ENCODE peak calls at places on chromosomes 4 and X, in nine cellular contexts. One of them, this sample, is unnamed.

GRCh38 chrX:63350551-63350950 is 581 bp downstream of the SPIN4 start:
- DNase-seq in trophoblast cell: peak; percentile 20
- DNase-seq in left lung: no peak
- DNase-seq in A549: peak; percentile 14
- DNase-seq in CD8-positive, alpha-beta T cell: no peak
- DNase-seq in MM.1S: peak; percentile 13
- DNase-seq in thoracic aorta: no peak
- DNase-seq in fibroblast of lung: peak; percentile 6
- DNase-seq in psoas muscle: no peak
- DNase-seq in this sample: no peak

GRCh38 chrX:104112326-104112951 is at the start of gene ZCCHC18:
- DNase-seq in fibroblast of lung: peak; percentile 50
- DNase-seq in CD8-positive, alpha-beta T cell: peak; percentile 29
- DNase-seq in trophoblast cell: no peak
- DNase-seq in psoas muscle: peak; percentile 53
- DNase-seq in thoracic aorta: no peak
- DNase-seq in left lung: peak; percentile 76
- DNase-seq in MM.1S: peak; percentile 68
- DNase-seq in A549: peak; percentile 43
- DNase-seq in this sample: no peak

GRCh38 chr4:71221510-71222466 is 117.0 kb upstream of the SLC4A4 start:
- DNase-seq in thoracic aorta: no peak
- DNase-seq in CD8-positive, alpha-beta T cell: no peak
- DNase-seq in left lung: no peak
- DNase-seq in trophoblast cell: peak; percentile 68
- DNase-seq in psoas muscle: no peak
- DNase-seq in A549: no peak
- DNase-seq in fibroblast of lung: no peak
- DNase-seq in MM.1S: no peak
- DNase-seq in this sample: no peak

GRCh38 chrX:19303216-19303880 is 40.4 kb upstream of the PDHA1 start:
- DNase-seq in MM.1S: no peak
- DNase-seq in psoas muscle: no peak
- DNase-seq in A549: peak; percentile 10
- DNase-seq in thoracic aorta: peak; percentile 51
- DNase-seq in trophoblast cell: peak; percentile 66
- DNase-seq in fibroblast of lung: peak; percentile 71
- DNase-seq in CD8-positive, alpha-beta T cell: no peak
- DNase-seq in left lung: no peak
- DNase-seq in this sample: peak; percentile 27

GRCh38 chr4:176839656-176840055 is 46.9 kb upstream of the VEGFC start:
- DNase-seq in left lung: no peak
- DNase-seq in psoas muscle: no peak
- DNase-seq in MM.1S: no peak
- DNase-seq in thoracic aorta: no peak
- DNase-seq in trophoblast cell: no peak
- DNase-seq in CD8-positive, alpha-beta T cell: no peak
- DNase-seq in A549: no peak
- DNase-seq in fibroblast of lung: no peak
- DNase-seq in this sample: no peak

GRCh38 chr4:15717126-15717525 is 14.3 kb downstream of the BST1 start:
- DNase-seq in trophoblast cell: peak; percentile 17
- DNase-seq in thoracic aorta: no peak
- DNase-seq in fibroblast of lung: no peak
- DNase-seq in A549: no peak
- DNase-seq in CD8-positive, alpha-beta T cell: no peak
- DNase-seq in psoas muscle: no peak
- DNase-seq in MM.1S: no peak
- DNase-seq in left lung: no peak
- DNase-seq in this sample: no peak

GRCh38 chr4:173494013-173494970 is 35.7 kb downstream of the HAND2 start:
- DNase-seq in trophoblast cell: peak; percentile 44
- DNase-seq in thoracic aorta: no peak
- DNase-seq in left lung: peak; percentile 65
- DNase-seq in CD8-positive, alpha-beta T cell: peak; percentile 54
- DNase-seq in fibroblast of lung: peak; percentile 78
- DNase-seq in MM.1S: peak; percentile 83
- DNase-seq in psoas muscle: no peak
- DNase-seq in A549: peak; percentile 69
- DNase-seq in this sample: peak; percentile 34

GRCh38 chrX:3939967-3940610 is 226.6 kb upstream of the PRKX start:
- DNase-seq in CD8-positive, alpha-beta T cell: no peak
- DNase-seq in thoracic aorta: no peak
- DNase-seq in fibroblast of lung: peak; percentile 4
- DNase-seq in left lung: no peak
- DNase-seq in psoas muscle: no peak
- DNase-seq in MM.1S: peak; percentile 14
- DNase-seq in trophoblast cell: peak; percentile 0
- DNase-seq in A549: no peak
- DNase-seq in this sample: no peak

GRCh38 chrX:39848900-39849299 is 248.9 kb downstream of the BCOR start:
- DNase-seq in psoas muscle: no peak
- DNase-seq in left lung: no peak
- DNase-seq in fibroblast of lung: peak; percentile 88
- DNase-seq in trophoblast cell: no peak
- DNase-seq in thoracic aorta: no peak
- DNase-seq in MM.1S: no peak
- DNase-seq in CD8-positive, alpha-beta T cell: no peak
- DNase-seq in A549: no peak
- DNase-seq in this sample: no peak

GRCh38 chr4:29852537-29852936 is 867.6 kb upstream of the PCDH7 start:
- DNase-seq in left lung: no peak
- DNase-seq in psoas muscle: no peak
- DNase-seq in MM.1S: no peak
- DNase-seq in thoracic aorta: no peak
- DNase-seq in A549: no peak
- DNase-seq in CD8-positive, alpha-beta T cell: no peak
- DNase-seq in fibroblast of lung: no peak
- DNase-seq in trophoblast cell: no peak
- DNase-seq in this sample: no peak

GRCh38 chr4:159504634-159505033 is 401.8 kb downstream of the RAPGEF2 start:
- DNase-seq in psoas muscle: no peak
- DNase-seq in trophoblast cell: no peak
- DNase-seq in left lung: no peak
- DNase-seq in thoracic aorta: no peak
- DNase-seq in A549: no peak
- DNase-seq in fibroblast of lung: no peak
- DNase-seq in CD8-positive, alpha-beta T cell: no peak
- DNase-seq in MM.1S: no peak
- DNase-seq in this sample: no peak

GRCh38 chr4:8524595-8525382 is 55.4 kb upstream of the GPR78 start:
- DNase-seq in left lung: no peak
- DNase-seq in thoracic aorta: no peak
- DNase-seq in MM.1S: no peak
- DNase-seq in trophoblast cell: peak; percentile 78
- DNase-seq in psoas muscle: peak; percentile 15
- DNase-seq in A549: no peak
- DNase-seq in fibroblast of lung: no peak
- DNase-seq in CD8-positive, alpha-beta T cell: no peak
- DNase-seq in this sample: no peak

GRCh38 chr4:172173206-172173605 is 360.0 kb downstream of the GALNTL6 start:
- DNase-seq in fibroblast of lung: no peak
- DNase-seq in A549: no peak
- DNase-seq in thoracic aorta: no peak
- DNase-seq in trophoblast cell: no peak
- DNase-seq in CD8-positive, alpha-beta T cell: no peak
- DNase-seq in MM.1S: no peak
- DNase-seq in psoas muscle: no peak
- DNase-seq in left lung: no peak
- DNase-seq in this sample: no peak

GRCh38 chrX:46574941-46575381 is 1.4 kb downstream of the CHST7 start:
- DNase-seq in A549: no peak
- DNase-seq in left lung: peak; percentile 85
- DNase-seq in fibroblast of lung: no peak
- DNase-seq in MM.1S: peak; percentile 62
- DNase-seq in trophoblast cell: peak; percentile 34
- DNase-seq in thoracic aorta: no peak
- DNase-seq in CD8-positive, alpha-beta T cell: peak; percentile 32
- DNase-seq in psoas muscle: no peak
- DNase-seq in this sample: no peak

GRCh38 chr4:116020141-116020722 is 906.8 kb upstream of the NDST4 start:
- DNase-seq in fibroblast of lung: no peak
- DNase-seq in left lung: no peak
- DNase-seq in psoas muscle: no peak
- DNase-seq in A549: no peak
- DNase-seq in thoracic aorta: no peak
- DNase-seq in MM.1S: no peak
- DNase-seq in CD8-positive, alpha-beta T cell: no peak
- DNase-seq in trophoblast cell: no peak
- DNase-seq in this sample: no peak

GRCh38 chr4:187124311-187124710 is 400.7 kb upstream of the FAT1 start:
- DNase-seq in trophoblast cell: no peak
- DNase-seq in CD8-positive, alpha-beta T cell: no peak
- DNase-seq in A549: no peak
- DNase-seq in MM.1S: no peak
- DNase-seq in psoas muscle: no peak
- DNase-seq in thoracic aorta: no peak
- DNase-seq in fibroblast of lung: no peak
- DNase-seq in left lung: no peak
- DNase-seq in this sample: no peak

GRCh38 chr4:142563682-142564291 is 282.3 kb downstream of the INPP4B start:
- DNase-seq in thoracic aorta: no peak
- DNase-seq in psoas muscle: no peak
- DNase-seq in MM.1S: no peak
- DNase-seq in fibroblast of lung: peak; percentile 15
- DNase-seq in CD8-positive, alpha-beta T cell: no peak
- DNase-seq in A549: no peak
- DNase-seq in trophoblast cell: peak; percentile 34
- DNase-seq in left lung: no peak
- DNase-seq in this sample: no peak

GRCh38 chr4:54333657-54334056 is 104.6 kb downstream of the PDGFRA start:
- DNase-seq in A549: no peak
- DNase-seq in MM.1S: no peak
- DNase-seq in fibroblast of lung: no peak
- DNase-seq in CD8-positive, alpha-beta T cell: no peak
- DNase-seq in thoracic aorta: no peak
- DNase-seq in left lung: no peak
- DNase-seq in psoas muscle: no peak
- DNase-seq in trophoblast cell: no peak
- DNase-seq in this sample: no peak

GRCh38 chrX:7147978-7148824 is at the start of gene PUDP:
- DNase-seq in thoracic aorta: peak; percentile 13
- DNase-seq in CD8-positive, alpha-beta T cell: peak; percentile 90
- DNase-seq in trophoblast cell: peak; percentile 83
- DNase-seq in left lung: peak; percentile 94
- DNase-seq in MM.1S: peak; percentile 87
- DNase-seq in fibroblast of lung: peak; percentile 77
- DNase-seq in A549: peak; percentile 73
- DNase-seq in psoas muscle: peak; percentile 96
- DNase-seq in this sample: peak; percentile 77
- H3K4me1 ChIP-seq in thoracic aorta: no peaks in the 10 kb centered on the region
- H3K4me1 ChIP-seq in CD8-positive, alpha-beta T cell: peaks cover 5% of the 10 kb centered on the region
- H3K4me1 ChIP-seq in trophoblast cell: peaks cover 3% of the 10 kb centered on the region
- H3K4me1 ChIP-seq in left lung: peaks cover 7% of the 10 kb centered on the region
- H3K4me1 ChIP-seq in MM.1S: peaks cover 3% of the 10 kb centered on the region
- H3K4me1 ChIP-seq in fibroblast of lung: no peaks in the 10 kb centered on the region
- H3K4me1 ChIP-seq in A549: peaks cover 38% of the 10 kb centered on the region
- H3K4me1 ChIP-seq in psoas muscle: peaks cover 15% of the 10 kb centered on the region
- H3K4me1 ChIP-seq in this sample: no peaks in the 10 kb centered on the region

DNA sequence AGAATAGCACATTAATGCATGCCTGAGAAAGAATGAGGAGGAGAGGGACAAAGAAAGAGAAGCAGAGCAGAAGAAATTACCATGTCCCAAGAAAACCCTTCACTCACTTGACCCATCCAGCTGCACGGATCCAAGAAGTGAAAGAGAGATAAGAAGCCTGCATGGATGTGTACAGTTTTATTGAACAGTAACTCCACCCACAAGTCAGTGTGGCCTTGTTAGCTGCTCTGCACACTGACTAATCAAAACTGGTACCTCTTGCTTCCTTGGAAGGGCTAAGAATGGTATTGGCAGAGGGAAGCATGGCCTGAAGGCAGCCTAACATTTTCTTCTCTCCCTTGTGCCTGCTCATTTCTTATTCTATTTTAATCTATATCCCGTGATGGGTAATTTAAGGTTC is 163.9 kb downstream of the SLC7A11 start:
- DNase-seq in MM.1S: no peak
- DNase-seq in psoas muscle: no peak
- DNase-seq in left lung: no peak
- DNase-seq in A549: no peak
- DNase-seq in fibroblast of lung: no peak
- DNase-seq in trophoblast cell: no peak
- DNase-seq in thoracic aorta: no peak
- DNase-seq in CD8-positive, alpha-beta T cell: no peak
- DNase-seq in this sample: no peak
- H3K27ac ChIP-seq in MM.1S: no peak overlapping the region
- H3K27ac ChIP-seq in psoas muscle: no peak overlapping the region
- H3K27ac ChIP-seq in left lung: no peak overlapping the region
- H3K27ac ChIP-seq in A549: no peak overlapping the region
- H3K27ac ChIP-seq in fibroblast of lung: no peak overlapping the region
- H3K27ac ChIP-seq in trophoblast cell: no peak overlapping the region
- H3K27ac ChIP-seq in thoracic aorta: no peak overlapping the region
- H3K27ac ChIP-seq in CD8-positive, alpha-beta T cell: no peak overlapping the region
- H3K27ac ChIP-seq in this sample: no peak overlapping the region

DNA sequence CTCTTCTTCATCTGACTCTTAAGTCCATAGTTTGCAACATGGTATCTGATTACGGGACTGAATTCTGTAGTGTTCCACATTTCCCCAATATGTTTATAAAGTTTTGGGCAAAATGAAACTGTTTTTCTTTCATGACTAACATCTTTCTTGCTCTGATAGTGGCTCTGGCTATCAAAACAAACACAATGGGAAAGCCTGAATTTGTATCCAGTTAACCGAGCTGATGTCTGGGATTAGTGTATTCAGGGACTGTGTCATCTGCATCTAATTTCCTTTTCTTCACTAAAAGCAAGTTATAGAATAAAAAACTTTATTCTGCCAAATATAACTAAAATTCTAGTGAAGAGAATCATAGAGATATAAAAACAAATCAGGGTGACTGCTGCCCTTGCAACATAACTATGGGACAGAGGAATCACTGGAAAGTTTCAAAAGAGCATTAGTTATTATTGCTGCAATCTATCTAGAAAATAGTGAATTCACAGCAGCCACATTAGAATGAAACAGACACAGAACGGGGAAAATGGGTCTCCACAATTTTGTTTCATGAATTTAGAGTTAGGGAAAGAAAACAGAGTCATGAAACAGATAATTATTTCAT is 61.3 kb downstream of the ANTXR2 start:
- DNase-seq in fibroblast of lung: peak; percentile 79
- DNase-seq in trophoblast cell: no peak
- DNase-seq in MM.1S: no peak
- DNase-seq in left lung: no peak
- DNase-seq in thoracic aorta: no peak
- DNase-seq in A549: no peak
- DNase-seq in psoas muscle: no peak
- DNase-seq in CD8-positive, alpha-beta T cell: no peak
- DNase-seq in this sample: no peak
- H3K4me1 ChIP-seq in fibroblast of lung: peaks cover 4% of the 10 kb centered on the region
- H3K4me1 ChIP-seq in trophoblast cell: no peaks in the 10 kb centered on the region
- H3K4me1 ChIP-seq in MM.1S: peaks cover 20% of the 10 kb centered on the region
- H3K4me1 ChIP-seq in left lung: peaks cover 1% of the 10 kb centered on the region
- H3K4me1 ChIP-seq in thoracic aorta: peaks cover 9% of the 10 kb centered on the region
- H3K4me1 ChIP-seq in A549: no peaks in the 10 kb centered on the region
- H3K4me1 ChIP-seq in psoas muscle: no peaks in the 10 kb centered on the region
- H3K4me1 ChIP-seq in CD8-positive, alpha-beta T cell: peaks cover 7% of the 10 kb centered on the region
- H3K4me1 ChIP-seq in this sample: no peaks in the 10 kb centered on the region

DNA sequence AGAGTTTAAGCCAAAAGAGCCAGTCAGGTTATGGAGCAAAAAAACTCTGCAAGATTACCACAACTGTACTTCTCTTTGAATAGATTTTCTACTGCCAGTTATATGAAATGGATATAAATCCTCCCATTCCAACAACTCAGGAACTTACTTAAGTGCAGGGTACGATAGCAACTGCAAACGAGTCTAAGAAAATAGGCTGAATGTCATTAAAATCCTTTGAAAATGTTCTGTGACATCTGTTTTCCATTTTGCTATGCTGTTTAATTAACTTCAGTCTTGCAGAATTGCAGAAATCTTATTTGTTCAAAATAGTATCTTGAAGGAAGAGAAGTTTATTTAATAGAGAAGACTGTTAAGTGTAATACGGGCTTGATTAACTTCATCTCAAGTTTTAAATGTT is 243.8 kb downstream of the PALLD start:
- DNase-seq in fibroblast of lung: no peak
- DNase-seq in left lung: no peak
- DNase-seq in MM.1S: no peak
- DNase-seq in A549: no peak
- DNase-seq in thoracic aorta: no peak
- DNase-seq in CD8-positive, alpha-beta T cell: no peak
- DNase-seq in psoas muscle: no peak
- DNase-seq in trophoblast cell: no peak
- DNase-seq in this sample: no peak
- H3K27ac ChIP-seq in fibroblast of lung: no peak overlapping the region
- H3K27ac ChIP-seq in left lung: no peak overlapping the region
- H3K27ac ChIP-seq in MM.1S: no peak overlapping the region
- H3K27ac ChIP-seq in A549: no peak overlapping the region
- H3K27ac ChIP-seq in thoracic aorta: no peak overlapping the region
- H3K27ac ChIP-seq in CD8-positive, alpha-beta T cell: no peak overlapping the region
- H3K27ac ChIP-seq in psoas muscle: no peak overlapping the region
- H3K27ac ChIP-seq in trophoblast cell: no peak overlapping the region
- H3K27ac ChIP-seq in this sample: no peak overlapping the region